ENCODE peak calls at places on chromosome 11, in nine cellular contexts. Q is A549, C is GM12865, Y is lower lobe of right lung, K is cardiac fibroblast, D is Caco-2, T is fibroblast of mammary gland, F is mammary epithelial cell, M is right lobe of liver. H is an unnamed sample.

GRCh38 chr11:103491777-103492176 is 382.6 kb downstream of the DYNC2H1 start:
- DNase-seq in Q (no peak), C (no peak), T (no peak), D (no peak), M (no peak), K (no peak), Y (no peak), F (peak), H (peak)

GRCh38 chr11:1623716-1624115 is 1.8 kb upstream of the KRTAP5-4 start:
- DNase-seq in F (no peak), T (no peak), Q (no peak), M (no peak), K (no peak), Y (no peak), C (no peak), D (no peak), H (no peak)

GRCh38 chr11:44507491-44507890 is 58.0 kb upstream of the CD82 start:
- DNase-seq in Y (no peak), K (no peak), F (no peak), M (no peak), C (no peak), Q (no peak), D (no peak), T (no peak), H (no peak)

GRCh38 chr11:118295834-118296454 is 8.6 kb upstream of the CD3E start:
- DNase-seq in M (no peak), D (peak), C (peak), T (peak), Y (no peak), Q (no peak), F (peak), K (peak), H (peak)

GRCh38 chr11:119713361-119714040 is 15.5 kb downstream of the NECTIN1 start:
- DNase-seq in F (no peak), M (no peak), C (no peak), K (no peak), D (peak), T (no peak), Y (no peak), Q (no peak), H (no peak)

GRCh38 chr11:118321386-118322082 is 17.0 kb downstream of the CD3E start:
- DNase-seq in T (no peak), K (no peak), D (peak), Q (no peak), Y (no peak), F (no peak), M (peak), C (peak), H (no peak)

GRCh38 chr11:110711448-110711775 is 825 bp downstream of the ARHGAP20 start:
- DNase-seq in Q (no peak), K (no peak), M (no peak), T (no peak), C (no peak), D (no peak), F (no peak), Y (no peak), H (no peak)

GRCh38 chr11:70205049-70205725 is 2.1 kb downstream of the FADD start:
- DNase-seq in C (no peak), D (no peak), K (peak), F (no peak), Q (no peak), T (peak), Y (no peak), M (no peak), H (no peak)

GRCh38 chr11:80899381-80899780 is 1458.6 kb upstream of the TENM4 start:
- DNase-seq in T (peak), C (peak), D (no peak), Q (no peak), M (no peak), K (peak), F (peak), Y (no peak), H (peak)

GRCh38 chr11:77267910-77268309 is 33.6 kb downstream of the GDPD4 start:
- DNase-seq in Q (no peak), C (no peak), D (no peak), F (peak), K (peak), M (no peak), Y (no peak), T (peak), H (peak)

GRCh38 chr11:70703141-70704052 is 305.1 kb downstream of the CTTN start:
- DNase-seq in T (no peak), C (no peak), Y (no peak), F (no peak), D (no peak), M (no peak), Q (no peak), K (no peak), H (no peak)

GRCh38 chr11:6771926-6772898 is at the start of gene OR2AG2:
- DNase-seq in D (no peak), T (no peak), F (no peak), C (peak), Y (no peak), M (no peak), K (no peak), Q (no peak), H (no peak)

GRCh38 chr11:87870081-87870480 is 305.2 kb downstream of the RAB38 start:
- DNase-seq in Y (no peak), T (no peak), K (no peak), C (no peak), D (no peak), M (no peak), F (no peak), Q (no peak), H (peak)

DNA sequence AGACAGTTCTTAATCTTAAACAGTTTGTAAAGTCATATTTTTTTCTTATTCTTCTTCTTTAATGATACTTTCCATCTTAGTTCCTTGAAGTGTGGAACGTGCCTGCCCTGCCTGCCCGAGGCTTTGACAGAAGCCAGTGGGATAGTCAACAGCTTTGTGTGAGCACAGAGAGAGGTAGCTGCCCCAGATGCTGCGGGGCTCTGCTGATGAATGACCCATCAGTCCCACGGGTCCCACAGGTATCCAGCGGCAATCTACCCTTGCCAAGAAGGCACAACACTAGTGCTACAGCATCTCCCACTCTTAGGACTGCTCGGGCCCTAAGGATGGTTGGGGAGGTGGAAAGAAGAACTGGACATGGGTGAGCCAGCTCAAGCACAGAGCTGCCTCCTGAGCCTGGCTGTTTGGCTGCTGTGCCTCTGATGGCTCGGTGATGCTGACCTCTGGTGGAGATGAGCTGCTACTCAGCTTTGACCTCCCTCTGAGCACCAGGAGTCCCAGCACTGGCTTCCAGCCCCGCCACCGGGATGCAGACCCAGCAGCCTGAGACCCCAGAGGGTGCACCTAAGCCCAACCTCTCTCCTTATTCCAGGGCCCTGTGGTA is 11.8 kb upstream of the APLNR start:
- DNase-seq in T (peak), Y (peak), C (peak), D (peak), F (peak), Q (peak), K (peak), M (peak), H (peak)
- TF ChIP-seq CTCF in T (peak), Y (peak), C (peak), D (peak), F (peak), Q (peak), K (peak), M (peak), H (peak)

GRCh38 chr11:67409781-67410368 is 5.6 kb upstream of the CARNS1 start:
- DNase-seq in T (no peak), D (peak), Q (no peak), C (peak), M (no peak), K (no peak), Y (no peak), F (no peak), H (no peak)

GRCh38 chr11:67411785-67412152 is 3.7 kb upstream of the CARNS1 start:
- DNase-seq in T (no peak), Y (no peak), M (no peak), D (no peak), C (no peak), Q (no peak), K (no peak), F (no peak), H (no peak)

GRCh38 chr11:67410984-67411784 is 4.3 kb upstream of the CARNS1 start:
- DNase-seq in D (no peak), Y (no peak), C (no peak), M (no peak), Q (no peak), K (no peak), F (no peak), T (no peak), H (no peak)

GRCh38 chr11:67409261-67409666 is 5.4 kb downstream of the TBC1D10C start:
- DNase-seq in Y (no peak), Q (no peak), M (no peak), F (no peak), C (peak), D (no peak), K (no peak), T (no peak), H (no peak)

GRCh38 chr11:67410369-67410831 is 5.1 kb upstream of the CARNS1 start:
- DNase-seq in C (no peak), K (no peak), T (no peak), D (no peak), Q (no peak), M (peak), Y (no peak), F (no peak), H (no peak)
- H3K4me3 ChIP-seq in C (no peak), K (no peak), T (no peak), D (no peak), Q (no peak), M (no peak), Y (no peak), F (no peak), H (no peak)

GRCh38 chr11:113806403-113806802 is 26.8 kb downstream of the CLDN25 start:
- DNase-seq in T (peak), F (peak), Y (no peak), M (peak), D (peak), C (peak), Q (peak), K (peak), H (peak)
- TF ChIP-seq CTCF in T (peak), F (peak), Y (peak), M (peak), D (peak), C (peak), Q (peak), K (peak), H (peak)

DNA sequence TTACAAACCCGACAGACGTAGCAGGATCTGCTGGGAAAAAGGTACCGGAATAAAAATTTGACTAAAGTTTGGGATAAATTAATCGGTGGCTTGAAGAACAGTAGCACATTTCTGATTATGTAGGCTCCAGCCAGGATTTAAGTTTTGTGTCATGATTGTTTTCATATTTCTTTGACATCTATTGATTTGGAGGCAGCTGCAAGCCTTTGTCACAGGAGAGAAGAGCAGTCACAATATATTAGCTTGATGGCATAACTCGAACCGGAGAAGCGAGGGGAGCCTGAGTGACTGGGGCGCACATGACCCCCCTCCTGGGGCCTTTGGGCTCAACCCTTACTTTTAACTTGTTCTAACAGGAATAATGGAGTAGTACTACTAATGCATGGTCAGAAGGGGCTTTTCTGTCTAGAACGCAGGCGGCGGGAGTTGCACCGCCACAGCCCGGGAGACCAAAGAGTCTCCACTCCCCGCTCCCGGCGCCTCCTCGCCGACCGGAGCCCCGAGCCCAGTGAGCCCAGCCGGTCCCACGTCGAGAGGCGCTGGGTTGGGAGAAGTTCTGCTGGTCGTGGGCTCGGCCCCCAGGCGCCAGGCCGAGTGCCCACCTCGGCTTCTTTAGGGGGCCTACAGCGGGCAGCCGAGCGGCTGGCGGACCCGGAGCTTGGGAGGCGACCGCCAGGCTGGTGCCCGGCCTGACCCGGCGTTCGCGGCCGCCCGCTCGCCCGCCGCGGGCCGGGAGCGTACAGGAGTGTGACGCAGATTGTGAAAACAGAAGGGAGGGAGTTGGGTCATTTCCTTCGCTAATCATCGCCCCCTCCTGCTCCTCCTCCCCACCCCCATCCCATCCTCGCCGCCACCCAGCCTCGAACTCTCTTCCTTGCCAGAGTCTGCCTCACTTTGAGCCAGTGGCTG is 15.7 kb upstream of the PAX6 start:
- DNase-seq in T (no peak), C (no peak), Q (no peak), M (no peak), K (no peak), F (no peak), Y (no peak), D (no peak), H (no peak)
- H3K4me3 ChIP-seq in T (no peak), C (no peak), Q (no peak), M (no peak), K (no peak), F (no peak), Y (no peak), D (no peak), H (no peak)

H was measured in epithelial cell of esophagus.